ENCODE peak calls at places on chromosomes 2 and 18, in seven cellular contexts. K is Calu3; H is CD8-positive, alpha-beta T cell; F is lower lobe of right lung; M is cardiac fibroblast; R is fibroblast of mammary gland; T is H9. V is an unnamed sample.

GRCh38 chr2:54239427-54239826 is 16.6 kb downstream of the TSPYL6 start:
- DNase-seq in F (no peak), K (no peak), H (no peak), M (peak), T (no peak), R (peak), V (no peak)

GRCh38 chr18:79881695-79882094 is 69.8 kb downstream of the SLC66A2 start:
- DNase-seq in T (no peak), R (no peak), H (no peak), K (no peak), F (peak), M (no peak), V (no peak)

GRCh38 chr2:218429951-218430692 is 11.2 kb downstream of the VIL1 start:
- DNase-seq in R (no peak), M (no peak), T (no peak), H (no peak), F (peak), K (no peak), V (no peak)

GRCh38 chr2:238426568-238427434 is at the start of gene ASB1:
- DNase-seq in K (peak), H (peak), T (peak), M (peak), R (peak), F (peak), V (peak)

GRCh38 chr2:8030694-8031303 is 651.1 kb upstream of the ID2 start:
- DNase-seq in H (no peak), T (no peak), R (no peak), F (no peak), M (no peak), K (no peak), V (no peak)

GRCh38 chr2:163191372-163191771 is 352.8 kb upstream of the KCNH7 start:
- DNase-seq in H (no peak), K (peak), F (no peak), R (peak), T (no peak), M (peak), V (peak)

GRCh38 chr18:79380816-79381806 is 14.6 kb upstream of the NFATC1 start:
- DNase-seq in F (peak), M (peak), T (peak), R (peak), H (peak), K (peak), V (peak)

GRCh38 chr2:173354073-173354600 is 535 bp upstream of the CDCA7 start:
- DNase-seq in M (no peak), T (no peak), R (peak), F (no peak), H (no peak), K (no peak), V (no peak)

GRCh38 chr2:219713110-219713509 is 85.7 kb downstream of the SLC4A3 start:
- DNase-seq in H (no peak), R (peak), M (peak), K (peak), T (no peak), F (no peak), V (no peak)

GRCh38 chr18:52992041-52992440 is 652.0 kb downstream of the DCC start:
- DNase-seq in H (no peak), R (no peak), M (no peak), T (peak), K (no peak), F (no peak), V (no peak)

GRCh38 chr2:69559696-69560482 is 83.7 kb downstream of the AAK1 start:
- DNase-seq in R (peak), H (no peak), T (peak), M (peak), K (peak), F (no peak), V (no peak)

GRCh38 chr2:49265471-49265870 is 111.2 kb upstream of the FSHR start:
- DNase-seq in H (no peak), K (no peak), T (no peak), R (no peak), M (no peak), F (no peak), V (no peak)

GRCh38 chr18:58230438-58231179 is 186.6 kb downstream of the NEDD4L start:
- DNase-seq in R (peak), T (no peak), H (no peak), F (no peak), K (peak), M (no peak), V (no peak)

GRCh38 chr18:4888251-4888650 is 308.8 kb downstream of the AKAIN1 start:
- DNase-seq in T (no peak), F (no peak), R (no peak), H (no peak), M (no peak), K (no peak), V (no peak)

GRCh38 chr2:11680181-11680900 is 10.3 kb upstream of the NTSR2 start:
- DNase-seq in M (no peak), H (no peak), T (no peak), R (peak), F (no peak), K (no peak), V (no peak)

GRCh38 chr2:216922170-216922780 is 62.4 kb upstream of the TNP1 start:
- DNase-seq in M (no peak), H (no peak), R (no peak), T (no peak), K (no peak), F (no peak), V (no peak)

GRCh38 chr2:55511508-55512124 is 7.9 kb upstream of the CFAP36 start:
- DNase-seq in H (no peak), F (no peak), M (peak), K (peak), T (peak), R (peak), V (peak)

DNA sequence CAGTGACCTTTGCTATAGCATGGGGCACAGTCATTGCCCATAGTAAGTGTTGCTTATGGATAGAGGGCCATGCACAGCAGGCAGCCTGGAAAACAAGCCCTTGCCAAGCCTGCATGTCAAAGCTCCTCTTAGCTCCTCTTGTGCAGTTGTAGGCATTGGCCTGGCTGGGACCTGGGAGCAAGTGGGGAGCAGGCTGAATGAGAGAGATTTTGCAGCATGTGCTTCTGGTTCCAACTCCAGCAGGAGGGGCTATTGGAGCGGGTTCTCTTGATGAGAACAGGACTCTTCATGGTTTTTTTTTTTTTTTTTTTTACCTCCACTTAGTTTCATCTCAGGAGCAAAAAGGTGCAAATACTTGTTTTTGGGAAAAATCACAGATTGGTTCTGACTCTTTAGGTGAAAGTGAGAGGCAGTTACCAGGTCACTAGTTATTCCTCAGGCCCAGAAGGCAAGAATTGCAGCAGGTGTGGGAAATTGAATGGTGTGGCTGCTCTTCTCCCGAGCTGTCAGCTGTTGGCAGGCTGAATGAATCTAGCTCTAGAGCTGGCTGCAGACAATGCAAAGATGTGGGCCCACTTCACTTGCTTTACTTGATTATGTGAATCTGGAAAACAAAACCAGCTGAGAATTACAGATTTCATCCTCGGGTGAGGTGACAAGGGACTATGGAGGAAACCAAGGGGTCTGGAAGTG is 95.9 kb downstream of the MAP4K4 start:
- DNase-seq in R (peak), M (peak), T (peak), K (no peak), H (no peak), F (no peak), V (no peak)
- TF ChIP-seq CTCF in R (peak), M (peak), T (peak), K (no peak), H (no peak), F (no peak), V (peak)

DNA sequence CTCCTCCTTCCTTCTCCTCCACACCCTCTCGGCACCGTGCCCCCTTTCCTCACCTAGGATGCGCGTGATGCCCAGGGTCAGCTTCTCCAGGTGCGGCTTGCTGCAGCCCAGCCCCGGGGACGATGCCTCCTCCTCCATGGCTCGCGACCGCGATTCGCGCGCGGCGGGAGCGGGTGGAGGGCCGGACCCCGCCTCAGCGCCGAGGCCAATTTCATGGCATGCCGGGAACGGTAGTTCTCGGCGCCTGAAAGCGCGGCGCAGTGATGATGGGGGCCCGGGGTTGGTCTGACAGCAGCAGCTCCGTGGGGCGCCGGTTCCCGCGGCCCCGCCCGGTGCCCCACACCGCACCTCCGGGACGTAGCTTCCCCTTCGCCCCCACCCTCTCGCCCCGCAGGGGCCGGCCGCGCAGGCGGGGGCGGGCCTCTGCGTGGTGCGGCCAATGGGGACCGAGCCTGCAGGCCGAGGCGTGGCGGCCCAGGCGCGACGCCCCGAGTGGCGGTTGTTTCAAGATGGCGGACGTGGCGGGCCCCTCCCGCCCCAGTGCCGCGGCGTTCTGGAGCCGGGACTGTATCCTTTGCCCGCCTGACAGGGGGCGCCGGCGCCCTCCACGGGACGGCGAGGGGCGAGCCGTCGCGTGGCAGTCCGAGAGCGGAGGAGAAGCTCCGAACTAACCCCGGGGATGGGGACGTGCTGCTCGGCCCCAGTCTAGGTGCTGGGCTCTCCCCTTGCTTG is at the start of the genes KIAA1328 and TPGS2:
- DNase-seq in M (peak), F (peak), T (peak), R (peak), K (peak), H (peak), V (peak)
- TF ChIP-seq CTCF in M (peak), F (peak), T (peak), R (peak), K (peak), H (peak), V (peak)

GRCh38 chr2:128172191-128172590 is 81.2 kb downstream of the UGGT1 start:
- DNase-seq in K (peak), F (no peak), R (peak), T (no peak), M (peak), H (no peak), V (no peak)
- TF ChIP-seq CTCF in K (no peak), F (no peak), R (peak), T (peak), M (peak), H (no peak), V (peak)

GRCh38 chr18:11655605-11655932 is 33.5 kb upstream of the GNAL start:
- DNase-seq in T (no peak), F (no peak), R (no peak), M (no peak), H (no peak), K (no peak), V (no peak)
- TF ChIP-seq CTCF in T (no peak), F (no peak), R (no peak), M (no peak), H (no peak), K (no peak), V (peak)

GRCh38 chr2:126887506-126887905 is 11.2 kb upstream of the TEX51 start:
- DNase-seq in H (no peak), F (no peak), M (no peak), K (no peak), T (peak), R (no peak), V (no peak)

GRCh38 chr2:126884861-126885481 is 13.7 kb upstream of the TEX51 start:
- DNase-seq in K (no peak), F (no peak), H (no peak), M (no peak), R (no peak), T (peak), V (no peak)

GRCh38 chr2:126885701-126886121 is 13.0 kb upstream of the TEX51 start:
- DNase-seq in R (peak), M (peak), F (no peak), T (peak), H (no peak), K (no peak), V (no peak)

GRCh38 chr2:126886906-126887280 is 11.8 kb upstream of the TEX51 start:
- DNase-seq in K (no peak), F (no peak), M (no peak), T (no peak), R (no peak), H (no peak), V (no peak)

GRCh38 chr2:126886201-126886905 is 12.3 kb upstream of the TEX51 start:
- DNase-seq in F (peak), H (peak), T (peak), M (peak), R (peak), K (no peak), V (peak)
- TF ChIP-seq CTCF in F (peak), H (peak), T (peak), M (peak), R (peak), K (no peak), V (peak)